ENCODE peak calls at places on chromosomes 1 and 21, in seven cellular contexts. X is mucosa of descending colon, P is right atrium auricular region, T is Peyer's patch, W is psoas muscle, Z is WTC11, I is IMR-90. R is an unnamed sample.

GRCh38 chr1:209103135-209103534 is 480.4 kb upstream of the CAMK1G start:
- DNase-seq in I (no peak), Z (no peak), P (no peak), X (no peak), T (no peak), W (no peak), R (no peak)

GRCh38 chr1:7521803-7522202 is 249.3 kb upstream of the VAMP3 start:
- DNase-seq in P (no peak), W (peak), Z (no peak), I (no peak), X (no peak), T (peak), R (no peak)

GRCh38 chr1:155729031-155729898 is 40.4 kb downstream of the DAP3 start:
- DNase-seq in P (peak), Z (peak), W (no peak), X (peak), T (no peak), I (peak), R (no peak)

GRCh38 chr1:5949074-5949760 is 43.0 kb downstream of the NPHP4 start:
- DNase-seq in P (no peak), T (peak), X (peak), Z (no peak), I (no peak), W (no peak), R (no peak)

GRCh38 chr21:44512496-44513388 is 27.3 kb downstream of the KRTAP10-1 start:
- DNase-seq in X (no peak), T (no peak), P (no peak), Z (no peak), W (peak), I (no peak), R (no peak)

GRCh38 chr1:230794871-230795645 is 47.9 kb downstream of the CAPN9 start:
- DNase-seq in X (no peak), T (no peak), P (peak), W (peak), I (no peak), Z (no peak), R (peak)

GRCh38 chr1:109167114-109167513 is 46.6 kb upstream of the SARS1 start:
- DNase-seq in X (no peak), W (no peak), Z (no peak), P (no peak), T (no peak), I (no peak), R (no peak)

GRCh38 chr1:1345384-1345783 is 3.8 kb downstream of the DVL1 start:
- DNase-seq in T (no peak), I (no peak), Z (no peak), X (no peak), W (no peak), P (no peak), R (no peak)

GRCh38 chr21:33695785-33696184 is 53.5 kb downstream of the ITSN1 start:
- DNase-seq in Z (no peak), W (no peak), X (no peak), I (no peak), T (no peak), P (no peak), R (no peak)

GRCh38 chr1:24154215-24154614 is 11.3 kb upstream of the IL22RA1 start:
- DNase-seq in T (no peak), Z (no peak), I (no peak), W (no peak), X (no peak), P (no peak), R (no peak)

GRCh38 chr1:67850151-67850551 is 16.9 kb upstream of the GNG12 start:
- DNase-seq in Z (no peak), W (no peak), T (no peak), X (peak), I (peak), P (no peak), R (no peak)

GRCh38 chr1:5501206-5501980 is 490.8 kb downstream of the NPHP4 start:
- DNase-seq in X (no peak), T (peak), W (no peak), P (no peak), I (no peak), Z (no peak), R (no peak)

GRCh38 chr1:997728-998050 is 2.2 kb downstream of the HES4 start:
- DNase-seq in P (no peak), X (no peak), Z (no peak), T (no peak), W (peak), I (no peak), R (no peak)

GRCh38 chr1:218527737-218528136 is 182.6 kb downstream of the TGFB2 start:
- DNase-seq in P (no peak), X (no peak), I (peak), T (no peak), W (no peak), Z (no peak), R (no peak)

GRCh38 chr1:156767879-156768608 is 709 bp downstream of the PRCC start:
- DNase-seq in I (no peak), Z (peak), W (peak), P (no peak), T (no peak), X (peak), R (no peak)

GRCh38 chr1:92480200-92480812 is 6.4 kb downstream of the GFI1 start:
- DNase-seq in W (no peak), T (peak), X (peak), P (no peak), Z (peak), I (no peak), R (no peak)

GRCh38 chr1:54664364-54664763 is 22.8 kb downstream of the MROH7 start:
- DNase-seq in X (no peak), I (no peak), P (no peak), Z (no peak), W (no peak), T (no peak), R (no peak)

GRCh38 chr1:178955391-178955954 is 70.2 kb upstream of the FAM20B start:
- DNase-seq in W (no peak), X (no peak), T (no peak), P (no peak), Z (no peak), I (no peak), R (no peak)

GRCh38 chr1:29032839-29033238 is 90.9 kb downstream of the TMEM200B start:
- DNase-seq in I (no peak), W (no peak), P (no peak), X (no peak), Z (no peak), T (no peak), R (no peak)

GRCh38 chr1:21174638-21175323 is 1.9 kb downstream of the EIF4G3 start:
- DNase-seq in T (no peak), X (no peak), P (no peak), Z (no peak), W (no peak), I (peak), R (no peak)

GRCh38 chr1:1164701-1165451 is 8.8 kb upstream of the TTLL10 start:
- DNase-seq in I (no peak), P (no peak), W (peak), T (peak), X (no peak), Z (peak), R (no peak)

GRCh38 chr1:38693031-38693430 is 166.5 kb downstream of the RRAGC start:
- DNase-seq in X (no peak), Z (no peak), I (no peak), T (no peak), P (no peak), W (no peak), R (no peak)
- TF ChIP-seq CTCF in X (no peak), Z (no peak), I (no peak), T (no peak), P (no peak), W (no peak), R (no peak)

GRCh38 chr1:38029081-38029681 is 16.6 kb downstream of the UTP11 start:
- DNase-seq in W (peak), T (no peak), Z (peak), X (no peak), P (no peak), I (no peak), R (no peak)
- TF ChIP-seq CTCF in W (no peak), T (no peak), Z (no peak), X (no peak), P (peak), I (no peak), R (no peak)

GRCh38 chr1:167715653-167716302 is 6.0 kb upstream of the MPZL1 start:
- DNase-seq in Z (no peak), T (no peak), P (no peak), I (peak), W (no peak), X (no peak), R (no peak)
- TF ChIP-seq CTCF in Z (peak), T (no peak), P (peak), I (no peak), W (no peak), X (no peak), R (no peak)

DNA sequence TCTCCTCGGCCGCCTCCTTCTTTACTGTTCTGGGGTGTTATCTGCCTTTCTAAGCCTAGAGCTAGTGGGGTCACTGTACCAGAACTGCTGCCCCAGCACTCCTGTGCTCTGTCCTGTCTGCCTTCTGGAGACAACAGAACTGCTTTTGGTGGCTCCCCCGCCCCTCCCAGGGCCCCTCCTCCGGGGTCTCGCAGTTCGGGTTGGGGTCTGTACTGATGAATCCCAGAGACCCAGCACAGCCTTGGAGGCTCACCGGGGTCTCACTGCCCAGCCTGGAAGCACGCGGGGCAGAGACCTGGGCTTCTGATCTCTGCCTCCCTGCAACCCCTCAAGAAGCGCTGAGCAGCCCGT is 3.2 kb upstream of the PLEKHA6 start:
- DNase-seq in P (no peak), Z (no peak), W (no peak), T (no peak), X (no peak), I (no peak), R (no peak)
- TF ChIP-seq CTCF in P (no peak), Z (no peak), W (no peak), T (no peak), X (no peak), I (no peak), R (no peak)

GRCh38 chr1:226457307-226457712 is 49.4 kb upstream of the PARP1 start:
- DNase-seq in X (no peak), T (no peak), Z (peak), I (no peak), W (no peak), P (no peak), R (no peak)
- TF ChIP-seq CTCF in X (no peak), T (no peak), Z (peak), I (no peak), W (no peak), P (no peak), R (no peak)

DNA sequence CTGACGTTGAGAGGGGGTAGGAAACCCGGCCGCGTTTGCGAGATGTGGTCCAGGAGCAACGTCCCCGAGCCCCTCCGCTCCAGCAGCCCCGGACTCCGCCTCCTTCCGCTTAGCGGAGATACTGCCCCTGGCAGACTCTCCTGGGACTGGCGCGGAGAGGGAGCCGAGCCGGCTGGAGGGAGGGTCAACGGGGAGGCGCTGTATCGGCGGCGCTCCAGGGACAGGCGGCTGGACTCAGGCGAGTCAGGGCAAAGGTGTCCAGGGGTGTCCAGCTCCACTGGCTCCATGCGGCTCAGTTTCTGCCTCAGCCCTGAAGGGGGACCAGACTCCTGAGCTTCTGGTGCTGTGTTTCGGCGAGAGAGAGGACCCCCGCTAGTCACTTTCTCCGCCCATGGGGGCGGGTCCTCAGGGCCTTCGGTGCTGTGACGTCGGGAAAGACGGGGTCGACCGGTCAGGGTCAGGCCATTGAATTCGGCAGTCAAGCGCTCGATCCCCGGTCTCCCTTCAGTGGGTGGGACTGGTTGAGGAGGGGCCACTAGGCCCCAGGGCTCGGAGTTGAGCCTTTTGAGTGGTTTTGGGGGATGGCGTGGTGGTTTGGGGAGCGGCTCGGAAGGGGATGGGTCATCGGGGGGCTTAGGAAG is 2.8 kb upstream of the LIX1L start:
- DNase-seq in W (peak), X (peak), T (peak), Z (peak), P (peak), I (peak), R (peak)
- TF ChIP-seq CTCF in W (peak), X (no peak), T (peak), Z (no peak), P (peak), I (no peak), R (peak)

GRCh38 chr1:246564839-246565750 is 966 bp downstream of the TFB2M start:
- DNase-seq in P (no peak), W (no peak), Z (no peak), T (no peak), X (no peak), I (no peak), R (no peak)

GRCh38 chr1:246565751-246566127 is 322 bp downstream of the TFB2M start:
- DNase-seq in T (no peak), W (no peak), I (peak), X (no peak), P (no peak), Z (peak), R (no peak)

GRCh38 chr1:246566128-246566807 is at the start of the genes CNST and TFB2M:
- DNase-seq in W (peak), Z (peak), T (peak), I (peak), X (peak), P (peak), R (peak)

GRCh38 chr1:246567258-246568235 is 1.3 kb downstream of the CNST start:
- DNase-seq in P (no peak), I (peak), T (no peak), W (no peak), Z (no peak), X (peak), R (no peak)

GRCh38 chr1:246566808-246567154 is 525 bp downstream of the CNST start:
- DNase-seq in Z (no peak), T (no peak), I (peak), W (peak), P (no peak), X (no peak), R (no peak)
- TF ChIP-seq CTCF in Z (no peak), T (no peak), I (no peak), W (no peak), P (no peak), X (no peak), R (no peak)

DNA sequence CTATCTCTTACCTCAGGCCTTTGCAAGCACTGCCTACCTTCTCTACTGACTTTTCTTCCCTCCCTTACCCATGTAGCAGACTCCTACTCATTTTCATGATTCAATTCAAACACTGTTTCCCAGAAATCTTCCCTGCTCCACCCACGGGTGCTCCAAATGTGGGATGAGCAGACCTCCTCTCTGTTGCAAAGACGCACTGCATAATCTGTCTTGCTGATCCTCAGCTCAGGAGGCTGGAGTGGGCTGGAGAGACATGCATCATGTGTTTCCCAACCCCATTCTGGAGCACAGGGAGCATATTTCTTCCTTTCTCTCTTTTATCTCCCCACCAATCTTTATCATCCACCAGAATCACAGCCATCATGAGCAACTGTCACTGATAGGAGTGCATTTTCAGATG is 459.9 kb upstream of the NFIA start:
- DNase-seq in I (no peak), W (no peak), T (no peak), Z (no peak), X (no peak), P (no peak), R (no peak)
- TF ChIP-seq CTCF in I (no peak), W (no peak), T (no peak), Z (no peak), X (no peak), P (no peak), R (no peak)

GRCh38 chr1:39507230-39507928 is 15.9 kb downstream of the BMP8A start:
- DNase-seq in Z (peak), X (no peak), W (no peak), I (no peak), T (no peak), P (no peak), R (no peak)
- TF ChIP-seq CTCF in Z (no peak), X (no peak), W (no peak), I (peak), T (no peak), P (peak), R (peak)

R was measured in osteocyte.